ENCODE peak calls at places on chromosome 21, in six cellular contexts. Z is hepatic stellate cell; F is stimulated activated naive B cell treated with anti-CD40 and anti-IgM and Interleukin-4, amounts not matched to agents 10 μg/mL and 1 μg/mL and 100 μg/mL, for 72 hours; I is KBM-7; B is activated T-helper 2 cell treated with anti-CD3 and anti-CD28 coated beads, Interferon-gamma antibody, Interleukin-2, Interleukin-4, amounts not matched to agents 10 μg/mL and 5 μg/mL and 100 μg/mL, durations not matched to agents 14 hours and 24 hours and 36 hours; R is prostate gland. P is an unnamed sample.

GRCh38 chr21:28540514-28540913 is 452.2 kb downstream of the LTN1 start:
- DNase-seq in Z (peak), F (no peak), I (no peak), B (no peak), R (no peak), P (no peak)

GRCh38 chr21:44834951-44835646 is 17.2 kb upstream of the SUMO3 start:
- DNase-seq in Z (no peak), F (no peak), I (no peak), B (no peak), R (no peak), P (no peak)

GRCh38 chr21:9839011-9839661 is 682.2 kb upstream of the TPTE start:
- DNase-seq in Z (no peak), F (no peak), I (no peak), B (no peak), R (no peak), P (peak)

GRCh38 chr21:44039828-44040227 is 27.7 kb downstream of the TRAPPC10 start:
- DNase-seq in Z (no peak), F (no peak), I (no peak), B (no peak), R (no peak), P (no peak)

GRCh38 chr21:32182449-32182848 is 96.4 kb downstream of the MIS18A start:
- DNase-seq in Z (no peak), F (no peak), I (no peak), B (no peak), R (no peak), P (no peak)

GRCh38 chr21:36170823-36171222 is 14.2 kb downstream of the DOP1B start:
- DNase-seq in Z (no peak), F (no peak), I (no peak), B (no peak), R (no peak), P (no peak)

GRCh38 chr21:45865106-45865835 is 116.3 kb upstream of the COL6A1 start:
- DNase-seq in Z (peak), F (no peak), I (no peak), B (no peak), R (no peak), P (no peak)

GRCh38 chr21:41779659-41780058 is 12.8 kb upstream of the RIPK4 start:
- DNase-seq in Z (no peak), F (no peak), I (no peak), B (no peak), R (no peak), P (no peak)

GRCh38 chr21:34018910-34019309 is 54.5 kb upstream of the MRPS6 start:
- DNase-seq in Z (no peak), F (no peak), I (no peak), B (no peak), R (no peak), P (no peak)

GRCh38 chr21:29829514-29830255 is 110.1 kb downstream of the GRIK1 start:
- DNase-seq in Z (no peak), F (no peak), I (no peak), B (no peak), R (no peak), P (no peak)

GRCh38 chr21:15204140-15204774 is 139.5 kb upstream of the NRIP1 start:
- DNase-seq in Z (no peak), F (no peak), I (no peak), B (no peak), R (no peak), P (no peak)

GRCh38 chr21:44279621-44280260 is 5.9 kb upstream of the AIRE start:
- DNase-seq in Z (no peak), F (no peak), I (no peak), B (no peak), R (no peak), P (no peak)

GRCh38 chr21:33890187-33890586 is 25.4 kb downstream of the ATP5PO start:
- DNase-seq in Z (no peak), F (no peak), I (no peak), B (no peak), R (no peak), P (no peak)

GRCh38 chr21:36909901-36910561 is 56.4 kb downstream of the HLCS start:
- DNase-seq in Z (peak), F (no peak), I (no peak), B (no peak), R (no peak), P (no peak)